ENCODE peak calls at places on chromosome 19, in ten cellular contexts. K is RWPE1; O is activated CD4-positive, alpha-beta T cell treated with anti-CD3 and anti-CD28 coated beads for 1 hour; R is stimulated activated CD8-positive, alpha-beta memory T cell treated with anti-CD3 and anti-CD28 coated beads, Interleukin-15, amount 100 ng/mL, for 1 hour; I is CD8-positive, alpha-beta T cell; J is RPMI8226; M is HuH-7.5; P is IMR-90; Y is NCI-H2029; N is NCI-H1105 treated with DMSO at 0.1 percent for 48 hours. T is an unnamed sample.

GRCh38 chr19:46402725-46403124 is 10.6 kb downstream of the CCDC8 start:
- DNase-seq in M (no peak), J (no peak), I (no peak), R (no peak), K (no peak), Y (no peak), N (no peak), P (no peak), O (no peak), T (no peak)

GRCh38 chr19:18440421-18440877 is 2.5 kb upstream of the ISYNA1 start:
- DNase-seq in O (no peak), Y (no peak), P (no peak), I (peak), R (no peak), K (no peak), N (no peak), M (peak), J (peak), T (no peak)

GRCh38 chr19:15323496-15324235 is 8.7 kb downstream of the BRD4 start:
- DNase-seq in I (no peak), K (peak), P (peak), N (no peak), J (no peak), M (no peak), Y (no peak), O (no peak), R (no peak), T (peak)

GRCh38 chr19:4393947-4394590 is 6.3 kb downstream of the SH3GL1 start:
- DNase-seq in N (no peak), I (no peak), K (no peak), P (no peak), Y (no peak), M (no peak), O (no peak), R (no peak), J (no peak), T (no peak)

GRCh38 chr19:6532244-6532999 is 1.6 kb downstream of the TNFSF9 start:
- DNase-seq in O (no peak), I (peak), R (no peak), N (no peak), J (peak), K (no peak), P (no peak), M (no peak), Y (no peak), T (no peak)

GRCh38 chr19:8334458-8335342 is 8.4 kb downstream of the KANK3 start:
- DNase-seq in M (peak), N (peak), O (no peak), P (peak), I (no peak), Y (peak), J (peak), R (no peak), K (peak), T (peak)

GRCh38 chr19:4539697-4540581 is at the start of gene LRG1:
- DNase-seq in N (no peak), I (no peak), O (no peak), J (peak), P (no peak), R (no peak), Y (peak), K (no peak), M (peak), T (no peak)

GRCh38 chr19:47109541-47110375 is 3.8 kb downstream of the ZC3H4 start:
- DNase-seq in P (peak), I (peak), R (no peak), M (no peak), Y (no peak), N (no peak), K (no peak), O (no peak), J (no peak), T (peak)

GRCh38 chr19:12133069-12133468 is 7.1 kb downstream of the ZNF20 start:
- DNase-seq in N (no peak), R (no peak), K (no peak), M (no peak), Y (no peak), O (no peak), P (no peak), J (no peak), I (no peak), T (no peak)

GRCh38 chr19:18649371-18650047 is 12.7 kb downstream of the KLHL26 start:
- DNase-seq in J (no peak), Y (no peak), P (peak), N (no peak), M (no peak), O (no peak), K (peak), R (no peak), I (no peak), T (peak)

T was measured in HCEC 1CT.